ENCODE peak calls at places on chromosomes 11 and 22, in four cellular contexts. G is CD4-positive, alpha-beta T cell; B is GM19239; F is cardiac muscle cell. E is an unnamed sample.

GRCh38 chr11:74265256-74265655 is 46.2 kb downstream of the P4HA3 start:
- DNase-seq in B (no peak), G (no peak), F (peak; percentile 9), E (no peak)

GRCh38 chr22:29503811-29504372 is 23.9 kb downstream of the NEFH start:
- DNase-seq in G (no peak), B (no peak), F (peak; percentile 75), E (peak; percentile 60)

GRCh38 chr11:66639066-66639813 is 737 bp downstream of the RBM4 start:
- DNase-seq in B (no peak), F (peak; percentile 56), G (peak; percentile 7), E (peak; percentile 52)

GRCh38 chr11:92082652-92083051 is 142.0 kb upstream of the FAT3 start:
- DNase-seq in B (no peak), G (no peak), F (no peak), E (no peak)

GRCh38 chr11:77138106-77138649 is 10.1 kb downstream of the MYO7A start:
- DNase-seq in G (no peak), F (no peak), B (no peak), E (no peak)

GRCh38 chr11:31872074-31872440 is 60.9 kb upstream of the PAX6 start:
- DNase-seq in F (no peak), G (no peak), B (no peak), E (no peak)

GRCh38 chr11:30488304-30488998 is 97.7 kb downstream of the MPPED2 start:
- DNase-seq in B (no peak), G (no peak), F (peak; percentile 36), E (no peak)

GRCh38 chr11:126084608-126084912 is 21.9 kb upstream of the CDON start:
- DNase-seq in B (no peak), F (no peak), G (no peak), E (no peak)

GRCh38 chr11:73029408-73029807 is 112.7 kb downstream of the FCHSD2 start:
- DNase-seq in G (no peak), B (no peak), F (no peak), E (peak; percentile 39)

GRCh38 chr11:112999518-112999917 is 38.3 kb downstream of the NCAM1 start:
- DNase-seq in B (no peak), F (no peak), G (no peak), E (no peak)

GRCh38 chr11:128711136-128711535 is 17.3 kb downstream of the FLI1 start:
- DNase-seq in F (no peak), B (no peak), G (no peak), E (no peak)

GRCh38 chr11:28673687-28674431 is 565.7 kb downstream of the METTL15 start:
- DNase-seq in B (no peak), G (no peak), F (no peak), E (no peak)